ENCODE peak calls at places on chromosomes 13 and 19, in seven cellular contexts. W, S, L, U, V, C and N are unnamed samples.

GRCh38 chr19:7865262-7865911 is 8.8 kb downstream of the PRR36 start:
- DNase-seq in W (peak), S (no peak), L (peak), U (no peak), C (no peak), V (no peak), N (no peak)

GRCh38 chr13:47816835-47817234 is 184.2 kb downstream of the SUCLA2 start:
- DNase-seq in V (no peak), C (no peak), L (no peak), W (no peak), U (no peak), S (no peak), N (no peak)

GRCh38 chr19:47430041-47430802 is 10.9 kb upstream of the MEIS3 start:
- DNase-seq in V (no peak), W (no peak), S (peak), L (no peak), U (no peak), C (peak), N (peak)

GRCh38 chr13:34416833-34417425 is 525.1 kb upstream of the NBEA start:
- DNase-seq in U (peak), L (no peak), S (peak), C (no peak), W (peak), V (no peak), N (peak)

GRCh38 chr19:57888494-57889231 is at the start of gene ZNF814:
- DNase-seq in L (no peak), S (peak), V (peak), U (peak), W (peak), C (peak), N (peak)

GRCh38 chr13:110531671-110532083 is 29.8 kb downstream of the RAB20 start:
- DNase-seq in L (no peak), C (no peak), U (no peak), S (no peak), V (no peak), W (no peak), N (no peak)

GRCh38 chr19:10518444-10519361 is 1.5 kb upstream of the S1PR5 start:
- DNase-seq in W (no peak), U (no peak), V (no peak), S (no peak), L (no peak), C (no peak), N (peak)

GRCh38 chr13:33610471-33611015 is 207.4 kb upstream of the RFC3 start:
- DNase-seq in W (peak), L (peak), U (no peak), S (peak), V (no peak), C (no peak), N (peak)

GRCh38 chr19:45211751-45212381 is 33.3 kb downstream of the BLOC1S3 start:
- DNase-seq in S (no peak), U (peak), V (no peak), W (peak), L (no peak), C (peak), N (peak)

GRCh38 chr13:31122143-31122542 is 39.6 kb downstream of the HSPH1 start:
- DNase-seq in W (no peak), S (no peak), C (no peak), L (no peak), V (no peak), U (no peak), N (no peak)

GRCh38 chr19:44570984-44571684 is 41.7 kb upstream of the CEACAM20 start:
- DNase-seq in C (peak), L (peak), V (peak), W (peak), S (peak), U (no peak), N (no peak)

GRCh38 chr19:35240322-35240721 is 8.5 kb upstream of the LSR start:
- DNase-seq in S (peak), V (no peak), C (no peak), U (no peak), L (no peak), W (no peak), N (no peak)

GRCh38 chr19:10114651-10115391 is 3.3 kb downstream of the P2RY11 start:
- DNase-seq in W (no peak), L (no peak), V (no peak), S (no peak), C (no peak), U (no peak), N (peak)

GRCh38 chr13:50580684-50581305 is 262.7 kb downstream of the DLEU7 start:
- DNase-seq in S (no peak), C (no peak), V (no peak), U (no peak), W (no peak), L (no peak), N (no peak)
- TF ChIP-seq CTCF in S (no peak), C (no peak), V (no peak), U (no peak), W (no peak), L (no peak), N (no peak)

GRCh38 chr13:40536443-40537113 is 129.9 kb downstream of the FOXO1 start:
- DNase-seq in V (no peak), W (no peak), U (no peak), L (no peak), S (peak), C (peak), N (no peak)
- TF ChIP-seq EP300 in V (no peak), W (no peak), U (no peak), L (no peak), S (no peak), C (no peak), N (no peak)

GRCh38 chr13:111978536-111978935 is 88.4 kb upstream of the SOX1 start:
- DNase-seq in V (no peak), L (no peak), W (no peak), S (no peak), C (no peak), U (no peak), N (no peak)

GRCh38 chr13:111976474-111977183 is 90.3 kb upstream of the SOX1 start:
- DNase-seq in L (no peak), C (no peak), U (no peak), V (no peak), S (no peak), W (no peak), N (no peak)

GRCh38 chr13:111975539-111976473 is 91.1 kb upstream of the SOX1 start:
- DNase-seq in L (no peak), C (no peak), V (no peak), W (no peak), S (no peak), U (no peak), N (peak)

GRCh38 chr13:111974065-111974640 is 92.8 kb upstream of the SOX1 start:
- DNase-seq in L (no peak), S (no peak), W (no peak), C (no peak), U (no peak), V (no peak), N (no peak)

DNA sequence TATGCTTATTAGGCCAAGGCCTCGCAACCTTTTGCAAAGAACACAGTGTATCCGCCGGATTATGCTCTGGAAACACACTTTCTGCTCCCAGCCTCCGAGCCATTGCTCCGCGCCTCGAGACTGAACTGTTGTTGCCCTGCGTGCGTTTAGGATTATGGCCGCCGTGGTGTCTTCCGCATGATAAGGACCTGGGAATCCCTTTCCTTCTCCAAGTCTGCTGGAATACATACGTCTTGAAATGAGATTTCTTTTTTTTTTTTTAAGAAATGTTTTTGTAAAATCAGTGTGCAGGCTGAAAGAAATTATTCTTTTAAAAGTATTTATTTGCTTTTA is 89.8 kb upstream of the SOX1 start:
- DNase-seq in W (no peak), S (no peak), U (no peak), C (no peak), V (no peak), L (no peak), N (no peak)
- TF ChIP-seq CTCF in W (no peak), S (no peak), U (no peak), C (no peak), V (no peak), L (no peak), N (no peak)

GRCh38 chr19:31969955-31970545 is 375.4 kb upstream of the ZNF507 start:
- DNase-seq in U (no peak), S (no peak), L (no peak), C (no peak), W (no peak), V (no peak), N (no peak)
- TF ChIP-seq EP300 in U (no peak), S (no peak), L (no peak), C (no peak), W (no peak), V (no peak), N (no peak)

GRCh38 chr13:101248739-101249138 is 167.6 kb downstream of the NALCN start:
- DNase-seq in L (no peak), S (no peak), C (no peak), V (no peak), U (no peak), W (no peak), N (no peak)
- TF ChIP-seq CTCF in L (no peak), S (no peak), C (no peak), V (no peak), U (no peak), W (no peak), N (no peak)

DNA sequence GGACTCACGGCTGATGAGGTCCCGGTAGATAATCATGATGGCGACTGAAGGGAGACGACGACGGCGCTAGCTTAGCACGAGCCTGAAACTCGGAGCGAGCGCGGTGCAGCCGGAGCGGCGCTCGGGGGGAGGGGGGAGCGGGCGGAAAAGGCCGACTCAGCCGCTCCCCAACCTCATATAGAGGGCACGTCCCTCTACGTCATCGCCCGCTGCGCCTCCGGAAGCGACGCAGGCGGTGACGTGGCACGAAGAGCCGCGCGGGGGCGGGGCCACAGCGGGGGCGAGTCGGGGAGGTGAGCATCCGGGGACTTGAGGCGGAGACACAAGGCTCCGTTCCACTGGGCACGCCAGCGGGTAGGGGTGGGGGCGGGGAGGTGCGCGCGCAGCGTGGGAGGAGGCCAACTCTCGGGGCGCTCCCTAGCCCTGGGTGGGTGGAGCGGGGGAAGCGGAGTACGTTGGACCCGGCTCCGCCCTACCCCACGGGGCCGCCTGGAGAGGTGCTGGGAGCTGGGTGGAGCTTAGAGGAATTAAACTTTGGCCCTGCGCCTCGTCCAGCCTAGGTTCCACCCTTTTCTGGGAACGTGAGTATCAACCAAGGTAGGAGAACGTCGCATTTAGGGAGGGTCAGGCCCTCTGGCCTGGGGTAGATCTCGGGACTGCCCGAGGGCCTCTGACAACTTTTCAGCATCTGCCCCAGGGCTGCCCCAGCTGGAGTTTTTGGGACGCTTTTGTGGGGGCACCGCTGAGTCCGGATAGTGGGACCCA is at the start of gene TPT1:
- DNase-seq in W (peak), U (peak), S (peak), C (peak), V (peak), L (peak), N (peak)
- TF ChIP-seq EP300 in W (peak), U (peak), S (peak), C (no peak), V (no peak), L (no peak), N (no peak)

GRCh38 chr13:108218044-108218974 is at the start of gene ABHD13:
- DNase-seq in W (peak), V (peak), L (peak), C (peak), U (peak), S (peak), N (peak)
- TF ChIP-seq CTCF in W (no peak), V (no peak), L (no peak), C (no peak), U (no peak), S (no peak), N (peak)

GRCh38 chr19:38076337-38076736 is 147.7 kb downstream of the DPF1 start:
- DNase-seq in C (no peak), V (no peak), S (no peak), U (no peak), W (no peak), L (no peak), N (no peak)
- TF ChIP-seq EP300 in C (no peak), V (no peak), S (no peak), U (no peak), W (no peak), L (no peak), N (no peak)

GRCh38 chr13:91922969-91923592 is 524.7 kb downstream of the GPC5 start:
- DNase-seq in W (no peak), L (no peak), U (no peak), V (no peak), C (no peak), S (no peak), N (no peak)
- TF ChIP-seq CTCF in W (no peak), L (no peak), U (no peak), V (no peak), C (no peak), S (no peak), N (no peak)